ENCODE peak calls at places on chromosomes 7 and 10, in six cellular contexts. H is activated CD4-positive, alpha-beta T cell treated with anti-CD3 and anti-CD28 coated beads, Interleukin-2, amount 50 U/mL, for 1 hour; W is iris pigment epithelial cell; T is thoracic aorta; R is lower leg skin; Z is aorta. G is an unnamed sample.

GRCh38 chr7:24778543-24779282 is 21.4 kb upstream of the GSDME start:
- DNase-seq in T (no peak), H (no peak), W (peak), Z (no peak), R (peak), G (peak)

GRCh38 chr7:151351967-151352366 is 10.4 kb downstream of the NUB1 start:
- DNase-seq in H (peak), Z (no peak), R (no peak), W (no peak), T (no peak), G (no peak)

GRCh38 chr7:18426564-18427226 is 68.9 kb upstream of the HDAC9 start:
- DNase-seq in Z (no peak), H (no peak), W (peak), T (no peak), R (no peak), G (no peak)

GRCh38 chr10:72218329-72218728 is 2.3 kb upstream of the ASCC1 start:
- DNase-seq in T (no peak), Z (no peak), H (no peak), W (no peak), R (no peak), G (no peak)

GRCh38 chr7:107059468-107059867 is 15.0 kb downstream of the PRKAR2B start:
- DNase-seq in W (no peak), H (no peak), Z (no peak), T (no peak), R (no peak), G (no peak)

GRCh38 chr7:18064242-18064838 is 36.7 kb upstream of the PRPS1L1 start:
- DNase-seq in H (no peak), Z (no peak), W (no peak), T (no peak), R (no peak), G (no peak)

GRCh38 chr10:73975388-73975787 is 22.5 kb upstream of the VCL start:
- DNase-seq in T (no peak), R (no peak), H (no peak), W (no peak), Z (no peak), G (no peak)

GRCh38 chr10:52540479-52540984 is 226.5 kb downstream of the DKK1 start:
- DNase-seq in R (no peak), Z (no peak), T (no peak), W (no peak), H (no peak), G (no peak)

GRCh38 chr10:111392159-111392558 is 315.3 kb downstream of the ADRA2A start:
- DNase-seq in T (no peak), R (no peak), W (no peak), Z (no peak), H (no peak), G (no peak)

GRCh38 chr7:11592699-11593098 is 239.3 kb downstream of the THSD7A start:
- DNase-seq in W (peak), T (no peak), Z (no peak), R (no peak), H (no peak), G (no peak)

GRCh38 chr10:132833421-132834111 is 47.6 kb upstream of the NKX6-2 start:
- DNase-seq in H (no peak), Z (no peak), R (peak), W (no peak), T (no peak), G (no peak)